ENCODE peak calls at places on chromosomes 13 and 19, in eight cellular contexts. One of them, this sample, is unnamed.

GRCh38 chr13:51297556-51297955 is 41.9 kb upstream of the SERPINE3 start:
- DNase-seq in PC-9: no peak
- DNase-seq in heart left ventricle: no peak
- DNase-seq in neuronal stem cell: no peak
- DNase-seq in lung: no peak
- DNase-seq in fibroblast of lung: no peak
- DNase-seq in tibial artery: no peak
- DNase-seq in brain microvascular endothelial cell: no peak
- DNase-seq in this sample: no peak

GRCh38 chr13:26502826-26503225 is 54.7 kb upstream of the WASF3 start:
- DNase-seq in PC-9: no peak
- DNase-seq in heart left ventricle: peak; percentile 27
- DNase-seq in neuronal stem cell: no peak
- DNase-seq in lung: no peak
- DNase-seq in fibroblast of lung: peak; percentile 68
- DNase-seq in tibial artery: peak; percentile 75
- DNase-seq in brain microvascular endothelial cell: peak; percentile 96
- DNase-seq in this sample: peak; percentile 80

GRCh38 chr19:2083174-2083854 is 12.8 kb downstream of the MOB3A start:
- DNase-seq in PC-9: no peak
- DNase-seq in heart left ventricle: no peak
- DNase-seq in neuronal stem cell: no peak
- DNase-seq in lung: no peak
- DNase-seq in fibroblast of lung: no peak
- DNase-seq in tibial artery: no peak
- DNase-seq in brain microvascular endothelial cell: no peak
- DNase-seq in this sample: no peak

GRCh38 chr13:99033814-99034213 is 56.0 kb upstream of the DOCK9 start:
- DNase-seq in PC-9: no peak
- DNase-seq in heart left ventricle: no peak
- DNase-seq in neuronal stem cell: peak; percentile 5
- DNase-seq in lung: no peak
- DNase-seq in fibroblast of lung: peak; percentile 54
- DNase-seq in tibial artery: no peak
- DNase-seq in brain microvascular endothelial cell: no peak
- DNase-seq in this sample: peak; percentile 52

GRCh38 chr19:35031072-35031881 is 1.0 kb downstream of the SCN1B start:
- DNase-seq in PC-9: peak; percentile 35
- DNase-seq in heart left ventricle: no peak
- DNase-seq in neuronal stem cell: no peak
- DNase-seq in lung: no peak
- DNase-seq in fibroblast of lung: peak; percentile 28
- DNase-seq in tibial artery: peak; percentile 60
- DNase-seq in brain microvascular endothelial cell: no peak
- DNase-seq in this sample: peak; percentile 42

GRCh38 chr13:53788286-53788685 is 759.7 kb downstream of the OLFM4 start:
- DNase-seq in PC-9: no peak
- DNase-seq in heart left ventricle: no peak
- DNase-seq in neuronal stem cell: no peak
- DNase-seq in lung: no peak
- DNase-seq in fibroblast of lung: no peak
- DNase-seq in tibial artery: no peak
- DNase-seq in brain microvascular endothelial cell: no peak
- DNase-seq in this sample: no peak

GRCh38 chr13:41960700-41961697 is at the start of gene VWA8:
- DNase-seq in PC-9: peak; percentile 68
- DNase-seq in heart left ventricle: peak; percentile 90
- DNase-seq in neuronal stem cell: peak; percentile 57
- DNase-seq in lung: peak; percentile 84
- DNase-seq in fibroblast of lung: peak; percentile 85
- DNase-seq in tibial artery: peak; percentile 51
- DNase-seq in brain microvascular endothelial cell: peak; percentile 75
- DNase-seq in this sample: peak; percentile 88

GRCh38 chr13:32955881-32956594 is 60.2 kb upstream of the KL start:
- DNase-seq in PC-9: no peak
- DNase-seq in heart left ventricle: no peak
- DNase-seq in neuronal stem cell: no peak
- DNase-seq in lung: no peak
- DNase-seq in fibroblast of lung: no peak
- DNase-seq in tibial artery: no peak
- DNase-seq in brain microvascular endothelial cell: no peak
- DNase-seq in this sample: no peak

DNA sequence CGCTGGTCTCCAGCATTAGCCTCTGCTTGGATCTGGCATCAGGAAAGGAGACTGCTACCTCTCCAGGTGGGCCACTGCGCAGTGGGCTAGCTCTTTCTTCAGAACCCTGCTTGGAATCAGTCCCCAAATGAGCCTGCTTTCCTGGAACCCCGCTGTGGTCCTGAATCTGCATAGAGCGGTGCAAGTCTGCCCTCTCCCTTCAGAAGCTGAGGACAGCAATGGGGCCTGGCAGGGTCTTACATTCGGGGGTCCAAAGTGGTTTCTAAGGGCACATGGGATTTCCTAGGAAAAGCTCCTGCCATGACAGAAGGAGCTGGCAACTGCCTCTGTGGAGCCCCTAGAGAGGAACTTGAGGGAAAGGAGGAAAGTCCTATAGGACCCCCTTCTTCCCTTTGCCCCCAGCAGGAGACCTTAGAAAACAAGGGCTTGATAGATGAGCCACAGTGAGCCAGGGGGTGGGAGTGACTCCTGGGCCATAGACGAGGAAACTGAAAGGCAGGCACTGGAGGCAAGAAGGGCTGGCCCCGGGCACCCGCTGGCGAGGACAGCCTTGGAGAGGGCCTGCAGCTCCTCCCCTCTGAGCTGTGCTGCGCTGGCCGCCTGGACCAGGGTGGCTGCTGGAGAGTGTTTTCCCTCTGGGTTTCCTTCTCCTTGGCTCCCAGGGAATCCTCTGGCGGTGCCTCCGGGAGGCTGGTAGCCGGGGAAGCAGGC is 1.4 kb upstream of the VSTM2B start:
- DNase-seq in PC-9: no peak
- DNase-seq in heart left ventricle: no peak
- DNase-seq in neuronal stem cell: peak; percentile 37
- DNase-seq in lung: no peak
- DNase-seq in fibroblast of lung: no peak
- DNase-seq in tibial artery: no peak
- DNase-seq in brain microvascular endothelial cell: no peak
- DNase-seq in this sample: no peak
- H3K4me3 ChIP-seq in PC-9: no peak overlapping the region
- H3K4me3 ChIP-seq in heart left ventricle: no peak overlapping the region
- H3K4me3 ChIP-seq in neuronal stem cell: no peak overlapping the region
- H3K4me3 ChIP-seq in lung: no peak overlapping the region
- H3K4me3 ChIP-seq in fibroblast of lung: no peak overlapping the region
- H3K4me3 ChIP-seq in tibial artery: no peak overlapping the region
- H3K4me3 ChIP-seq in brain microvascular endothelial cell: no peak overlapping the region
- H3K4me3 ChIP-seq in this sample: no peak overlapping the region

GRCh38 chr13:78600317-78600899 is 2.9 kb downstream of the POU4F1 start:
- DNase-seq in PC-9: no peak
- DNase-seq in heart left ventricle: no peak
- DNase-seq in neuronal stem cell: peak; percentile 29
- DNase-seq in lung: no peak
- DNase-seq in fibroblast of lung: peak; percentile 5
- DNase-seq in tibial artery: no peak
- DNase-seq in brain microvascular endothelial cell: no peak
- DNase-seq in this sample: no peak

GRCh38 chr13:78598933-78599332 is 4.4 kb downstream of the POU4F1 start:
- DNase-seq in PC-9: no peak
- DNase-seq in heart left ventricle: no peak
- DNase-seq in neuronal stem cell: no peak
- DNase-seq in lung: no peak
- DNase-seq in fibroblast of lung: no peak
- DNase-seq in tibial artery: no peak
- DNase-seq in brain microvascular endothelial cell: no peak
- DNase-seq in this sample: no peak

GRCh38 chr13:78596701-78597550 is 6.4 kb downstream of the POU4F1 start:
- DNase-seq in PC-9: no peak
- DNase-seq in heart left ventricle: no peak
- DNase-seq in neuronal stem cell: peak; percentile 33
- DNase-seq in lung: no peak
- DNase-seq in fibroblast of lung: peak; percentile 25
- DNase-seq in tibial artery: no peak
- DNase-seq in brain microvascular endothelial cell: no peak
- DNase-seq in this sample: no peak

GRCh38 chr13:78599911-78600310 is 3.4 kb downstream of the POU4F1 start:
- DNase-seq in PC-9: no peak
- DNase-seq in heart left ventricle: no peak
- DNase-seq in neuronal stem cell: peak; percentile 24
- DNase-seq in lung: no peak
- DNase-seq in fibroblast of lung: no peak
- DNase-seq in tibial artery: no peak
- DNase-seq in brain microvascular endothelial cell: no peak
- DNase-seq in this sample: no peak

DNA sequence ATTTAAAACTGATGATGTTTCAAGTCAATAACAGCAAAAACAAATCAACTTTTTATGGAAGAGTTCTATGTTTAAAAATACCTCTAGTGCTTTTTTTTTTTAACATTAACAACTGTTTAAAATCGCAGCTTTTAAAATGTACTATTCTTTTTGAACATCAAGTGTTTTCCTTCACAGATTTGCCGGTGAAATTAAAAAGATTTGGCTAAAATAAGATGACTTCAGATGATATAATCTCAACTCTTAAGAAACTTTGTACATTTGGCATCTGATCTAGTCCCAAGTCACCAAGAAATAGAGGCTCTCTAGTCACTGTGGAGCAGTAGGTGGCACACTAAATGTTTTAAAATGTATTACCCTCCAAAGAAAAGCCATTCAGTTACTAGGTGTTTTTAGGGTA is 5.0 kb downstream of the POU4F1 start:
- DNase-seq in PC-9: no peak
- DNase-seq in heart left ventricle: no peak
- DNase-seq in neuronal stem cell: no peak
- DNase-seq in lung: no peak
- DNase-seq in fibroblast of lung: peak; percentile 14
- DNase-seq in tibial artery: no peak
- DNase-seq in brain microvascular endothelial cell: no peak
- DNase-seq in this sample: no peak
- H3K27me3 ChIP-seq in PC-9: peaks cover 4% of the 10 kb centered on the region
- H3K27me3 ChIP-seq in heart left ventricle: peaks cover 95% of the 10 kb centered on the region
- H3K27me3 ChIP-seq in neuronal stem cell: peaks cover 49% of the 10 kb centered on the region
- H3K27me3 ChIP-seq in lung: peaks cover 24% of the 10 kb centered on the region
- H3K27me3 ChIP-seq in fibroblast of lung: peaks cover 91% of the 10 kb centered on the region
- H3K27me3 ChIP-seq in tibial artery: peaks cover 15% of the 10 kb centered on the region
- H3K27me3 ChIP-seq in brain microvascular endothelial cell: peaks cover 90% of the 10 kb centered on the region
- H3K27me3 ChIP-seq in this sample: peaks cover 99% of the 10 kb centered on the region

DNA sequence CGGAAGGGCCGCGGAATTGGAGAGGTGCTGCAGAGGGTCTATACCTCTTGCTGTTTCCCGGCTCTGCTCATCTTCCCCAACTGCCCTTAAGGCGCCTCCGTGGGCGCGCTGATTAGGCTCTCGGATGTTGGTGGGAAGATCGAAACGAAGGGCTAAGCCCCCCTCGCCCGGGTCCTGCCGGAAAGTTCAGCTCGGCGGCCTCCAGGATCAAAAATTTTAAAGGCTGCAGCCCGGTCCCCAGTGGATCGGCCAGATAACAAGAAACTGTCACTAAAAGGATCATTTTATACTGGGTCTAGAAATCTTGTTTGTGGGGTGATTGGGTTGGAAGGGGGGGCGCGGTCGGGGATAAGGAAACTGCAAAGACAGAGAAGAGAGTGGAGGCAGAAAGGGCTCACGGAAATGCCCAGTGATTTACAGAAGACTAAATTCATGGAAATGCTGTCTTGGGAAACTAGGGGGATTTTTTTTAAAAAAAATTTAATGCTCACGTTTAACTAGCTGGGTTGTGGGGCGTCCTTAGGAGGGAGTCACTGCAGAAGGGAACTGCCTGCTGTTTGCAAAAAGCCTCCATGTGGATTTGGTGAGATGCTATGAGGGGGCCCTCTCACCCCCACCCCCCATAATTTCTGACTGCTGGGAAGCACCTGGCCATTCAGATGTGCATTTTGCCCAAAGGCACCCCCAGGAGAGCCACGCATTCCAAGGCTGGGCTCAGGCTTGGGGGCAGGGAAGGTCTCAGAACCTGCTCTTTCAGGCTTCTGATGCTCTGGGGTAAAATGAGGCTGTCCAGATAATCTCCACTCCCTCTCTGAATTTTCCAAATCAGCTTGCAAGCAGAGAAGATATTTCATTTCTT is 7.7 kb downstream of the CDX2 start:
- DNase-seq in PC-9: no peak
- DNase-seq in heart left ventricle: no peak
- DNase-seq in neuronal stem cell: no peak
- DNase-seq in lung: no peak
- DNase-seq in fibroblast of lung: no peak
- DNase-seq in tibial artery: no peak
- DNase-seq in brain microvascular endothelial cell: no peak
- DNase-seq in this sample: no peak
- H3K4me3 ChIP-seq in PC-9: peak overlapping the region; percentile 39
- H3K4me3 ChIP-seq in heart left ventricle: peak overlapping the region; percentile 23
- H3K4me3 ChIP-seq in neuronal stem cell: no peak overlapping the region
- H3K4me3 ChIP-seq in lung: no peak overlapping the region
- H3K4me3 ChIP-seq in fibroblast of lung: no peak overlapping the region
- H3K4me3 ChIP-seq in tibial artery: no peak overlapping the region
- H3K4me3 ChIP-seq in brain microvascular endothelial cell: no peak overlapping the region
- H3K4me3 ChIP-seq in this sample: peak overlapping the region; percentile 28

GRCh38 chr19:8001651-8001994 is 3.8 kb downstream of the ELAVL1 start:
- DNase-seq in PC-9: no peak
- DNase-seq in heart left ventricle: no peak
- DNase-seq in neuronal stem cell: no peak
- DNase-seq in lung: no peak
- DNase-seq in fibroblast of lung: no peak
- DNase-seq in tibial artery: no peak
- DNase-seq in brain microvascular endothelial cell: no peak
- DNase-seq in this sample: no peak

GRCh38 chr19:8001995-8002849 is 3.2 kb downstream of the ELAVL1 start:
- DNase-seq in PC-9: peak; percentile 84
- DNase-seq in heart left ventricle: peak; percentile 83
- DNase-seq in neuronal stem cell: peak; percentile 89
- DNase-seq in lung: peak; percentile 83
- DNase-seq in fibroblast of lung: peak; percentile 69
- DNase-seq in tibial artery: peak; percentile 74
- DNase-seq in brain microvascular endothelial cell: peak; percentile 81
- DNase-seq in this sample: peak; percentile 81

GRCh38 chr19:8005534-8006256 is at the start of gene ELAVL1:
- DNase-seq in PC-9: peak; percentile 91
- DNase-seq in heart left ventricle: peak; percentile 95
- DNase-seq in neuronal stem cell: peak; percentile 92
- DNase-seq in lung: peak; percentile 84
- DNase-seq in fibroblast of lung: peak; percentile 89
- DNase-seq in tibial artery: peak; percentile 82
- DNase-seq in brain microvascular endothelial cell: peak; percentile 63
- DNase-seq in this sample: peak; percentile 96

GRCh38 chr19:8004723-8005513 is 523 bp downstream of the ELAVL1 start:
- DNase-seq in PC-9: no peak
- DNase-seq in heart left ventricle: no peak
- DNase-seq in neuronal stem cell: no peak
- DNase-seq in lung: no peak
- DNase-seq in fibroblast of lung: peak; percentile 12
- DNase-seq in tibial artery: no peak
- DNase-seq in brain microvascular endothelial cell: no peak
- DNase-seq in this sample: peak; percentile 50

DNA sequence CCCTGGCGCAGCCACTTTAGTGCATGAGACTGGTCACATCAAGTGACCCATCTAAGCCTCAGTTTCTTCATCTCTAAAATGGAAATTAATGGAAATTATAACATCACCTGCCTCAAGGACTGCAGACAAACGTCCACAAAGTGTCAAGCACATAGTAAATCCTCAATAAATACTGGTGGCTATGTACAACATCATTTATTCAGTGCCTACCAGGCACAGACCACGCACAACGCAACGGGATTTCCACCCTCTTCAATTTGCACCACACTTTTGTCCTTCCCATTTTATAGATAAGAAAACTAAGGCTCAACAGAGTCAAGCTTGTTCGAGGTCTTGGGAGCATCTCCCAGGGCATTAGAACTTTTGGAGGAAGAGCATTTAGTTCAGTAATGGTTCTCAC is 1.4 kb downstream of the ELAVL1 start:
- DNase-seq in PC-9: no peak
- DNase-seq in heart left ventricle: no peak
- DNase-seq in neuronal stem cell: no peak
- DNase-seq in lung: no peak
- DNase-seq in fibroblast of lung: no peak
- DNase-seq in tibial artery: no peak
- DNase-seq in brain microvascular endothelial cell: no peak
- DNase-seq in this sample: no peak
- H3K27me3 ChIP-seq in PC-9: no peaks in the 10 kb centered on the region
- H3K27me3 ChIP-seq in heart left ventricle: no peaks in the 10 kb centered on the region
- H3K27me3 ChIP-seq in neuronal stem cell: no peaks in the 10 kb centered on the region
- H3K27me3 ChIP-seq in lung: no peaks in the 10 kb centered on the region
- H3K27me3 ChIP-seq in fibroblast of lung: no peaks in the 10 kb centered on the region
- H3K27me3 ChIP-seq in tibial artery: no peaks in the 10 kb centered on the region
- H3K27me3 ChIP-seq in brain microvascular endothelial cell: no peaks in the 10 kb centered on the region
- H3K27me3 ChIP-seq in this sample: no peaks in the 10 kb centered on the region